ENCODE peak calls at places on chromosomes 13 and 19, in four cellular contexts. H is mammary epithelial cell, A is MM.1S, U is fibroblast of lung. I is an unnamed sample.

GRCh38 chr13:78978381-78978998 is 319.5 kb upstream of the OBI1 start:
- DNase-seq in H (peak), A (peak), U (peak), I (peak)

GRCh38 chr19:17339088-17339741 is 1.9 kb downstream of the GTPBP3 start:
- DNase-seq in H (no peak), A (no peak), U (no peak), I (no peak)

GRCh38 chr13:77386880-77387606 is 60.1 kb upstream of the MYCBP2 start:
- DNase-seq in H (no peak), A (no peak), U (peak), I (no peak)

GRCh38 chr13:97974773-97975172 is 21.3 kb downstream of the IPO5 start:
- DNase-seq in H (no peak), A (no peak), U (no peak), I (no peak)

GRCh38 chr19:33796164-33797100 is at the start of gene KCTD15:
- DNase-seq in H (peak), A (no peak), U (peak), I (peak)

GRCh38 chr13:82879921-82880320 is 1002.4 kb downstream of the SLITRK1 start:
- DNase-seq in H (no peak), A (no peak), U (no peak), I (no peak)

GRCh38 chr19:23817519-23817918 is 58.8 kb upstream of the ZNF681 start:
- DNase-seq in H (peak), A (peak), U (peak), I (no peak)

GRCh38 chr13:27203854-27204253 is 32.2 kb upstream of the USP12 start:
- DNase-seq in H (peak), A (no peak), U (no peak), I (peak)

GRCh38 chr13:114173261-114173660 is 5.8 kb upstream of the CFAP97D2 start:
- DNase-seq in H (no peak), A (no peak), U (no peak), I (no peak)

GRCh38 chr13:22061371-22061805 is 390.5 kb downstream of the FGF9 start:
- DNase-seq in H (no peak), A (no peak), U (no peak), I (no peak)

DNA sequence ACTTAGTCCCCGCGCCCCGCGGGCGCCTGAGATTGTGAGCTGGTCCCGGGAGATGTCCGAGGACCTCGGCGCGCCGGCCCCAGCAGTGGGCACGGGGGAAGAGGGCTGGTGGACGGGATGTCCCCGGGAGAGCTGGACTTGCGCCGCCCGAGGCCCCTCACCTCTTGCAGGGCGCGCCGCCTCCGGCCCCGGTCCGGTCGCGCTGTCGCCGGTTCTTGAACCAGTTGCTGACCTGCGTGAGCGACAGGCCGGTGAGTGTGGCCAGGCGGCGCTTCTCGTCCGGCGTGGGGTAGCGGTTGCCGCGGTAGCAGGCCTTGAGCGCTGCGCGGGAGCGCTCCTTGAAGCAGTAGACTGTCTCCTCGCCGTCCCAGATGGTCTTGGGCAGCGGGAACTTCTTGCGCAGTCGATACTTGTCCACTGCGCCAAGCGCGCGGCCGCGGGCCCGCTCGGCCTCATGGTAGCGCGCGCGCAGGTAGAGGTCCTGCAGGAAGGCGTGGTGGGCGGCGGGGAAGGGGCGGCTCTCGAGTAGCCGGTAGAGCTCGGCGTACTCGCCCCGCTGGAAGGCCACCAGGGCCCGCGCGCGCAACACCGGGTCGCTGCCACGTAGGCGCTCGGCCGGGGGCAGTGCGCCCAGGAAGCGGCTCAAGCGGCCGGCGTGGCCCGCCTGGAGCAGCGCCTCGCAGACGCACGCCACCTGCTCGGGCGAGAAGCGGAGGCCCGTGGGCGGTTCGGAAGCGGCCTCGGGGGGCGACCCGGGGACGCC is 990 bp downstream of the SIX5 start:
- DNase-seq in H (peak), A (peak), U (peak), I (peak)
- H3K4me2 ChIP-seq in H (peak), A (peak), U (peak), I (peak)

DNA sequence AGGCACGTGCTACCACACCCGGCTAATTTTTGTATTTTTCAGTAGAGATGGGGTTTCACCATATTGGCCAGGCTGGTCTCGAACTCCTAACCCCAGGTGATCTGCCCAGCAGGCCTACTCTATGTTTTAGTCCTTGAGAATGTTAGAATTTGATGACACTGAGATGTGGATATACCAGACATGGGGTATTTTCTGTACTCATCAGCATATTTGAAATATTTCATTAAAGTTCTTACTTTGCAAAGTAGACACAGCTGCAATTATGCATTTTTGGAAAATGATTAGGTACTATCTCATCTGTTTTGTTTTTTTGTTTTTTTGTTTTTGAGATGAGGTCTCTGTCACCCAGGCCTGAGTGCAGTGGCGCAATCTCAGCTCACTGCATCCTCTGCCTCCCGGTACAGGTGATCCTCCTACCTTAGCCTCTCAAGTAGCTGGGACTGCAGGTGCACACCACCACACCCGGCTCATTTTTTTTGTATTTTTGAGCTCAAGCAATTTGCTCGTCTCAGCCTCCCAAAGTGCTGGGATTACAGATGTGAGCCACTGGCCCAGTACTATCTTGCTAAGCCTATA is 12.7 kb downstream of the SPINT2 start:
- DNase-seq in H (no peak), A (no peak), U (no peak), I (no peak)
- H3K4me2 ChIP-seq in H (peak), A (no peak), U (no peak), I (peak)

GRCh38 chr13:48545608-48546007 is 12.7 kb upstream of the RCBTB2 start:
- DNase-seq in H (no peak), A (no peak), U (no peak), I (no peak)
- H3K4me2 ChIP-seq in H (no peak), A (no peak), U (no peak), I (no peak)

GRCh38 chr13:51861728-51862300 is at the start of gene CCDC70:
- DNase-seq in H (peak), A (no peak), U (peak), I (peak)

GRCh38 chr13:51867062-51867461 is 5.3 kb downstream of the CCDC70 start:
- DNase-seq in H (no peak), A (no peak), U (no peak), I (no peak)

GRCh38 chr13:51858433-51859247 is 3.1 kb upstream of the CCDC70 start:
- DNase-seq in H (peak), A (no peak), U (no peak), I (no peak)

GRCh38 chr13:51865838-51866237 is 4.1 kb downstream of the CCDC70 start:
- DNase-seq in H (no peak), A (no peak), U (no peak), I (no peak)

DNA sequence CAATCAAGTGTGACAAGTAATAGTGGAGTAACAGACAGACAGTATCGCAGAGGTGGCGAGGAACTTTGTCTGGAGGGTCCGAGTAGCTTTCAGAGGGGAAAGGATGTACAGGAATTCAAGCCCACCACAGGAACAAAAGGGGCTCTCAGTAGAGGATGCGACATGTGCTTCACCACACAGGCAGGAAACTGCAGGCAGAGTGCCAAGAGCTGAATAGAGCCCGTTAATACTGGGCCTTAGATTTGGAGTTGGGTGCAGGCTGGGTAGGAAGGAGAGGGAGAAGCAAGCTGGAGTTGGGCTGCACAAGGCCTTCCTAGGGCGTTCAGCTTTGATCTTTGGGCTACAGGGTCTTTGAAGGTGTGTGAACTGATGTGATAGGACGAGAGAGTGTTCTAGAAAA is 1.2 kb downstream of the CCDC70 start:
- DNase-seq in H (no peak), A (no peak), U (no peak), I (no peak)
- H3K4me2 ChIP-seq in H (no peak), A (no peak), U (no peak), I (no peak)

GRCh38 chr13:41013834-41014233 is 5.3 kb downstream of the ELF1 start:
- DNase-seq in H (no peak), A (no peak), U (no peak), I (no peak)
- H3K4me2 ChIP-seq in H (no peak), A (no peak), U (no peak), I (no peak)

DNA sequence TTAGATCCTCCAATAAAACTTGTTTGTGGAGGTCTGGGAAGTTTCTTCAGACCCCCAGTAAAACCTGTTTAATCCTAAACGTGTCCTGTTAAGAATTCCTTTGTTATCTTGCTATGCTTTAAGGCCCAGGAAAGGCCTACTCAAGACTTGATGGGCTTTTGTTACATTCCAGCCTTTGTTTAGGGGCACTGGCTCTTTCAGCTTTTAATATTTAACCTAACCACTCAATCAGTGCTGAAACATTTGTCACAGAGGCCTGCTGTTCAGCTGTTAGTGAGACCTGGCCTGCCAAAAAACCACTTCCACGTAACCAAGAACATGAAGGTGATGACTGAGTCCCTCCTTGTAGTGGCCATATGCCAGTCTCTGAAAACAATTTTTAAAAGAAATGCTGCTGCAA is 41.7 kb downstream of the PCDH17 start:
- DNase-seq in H (no peak), A (no peak), U (no peak), I (no peak)
- H3K4me2 ChIP-seq in H (no peak), A (no peak), U (no peak), I (no peak)

GRCh38 chr13:41365636-41366035 is 54.6 kb downstream of the NAA16 start:
- DNase-seq in H (no peak), A (no peak), U (peak), I (no peak)

GRCh38 chr13:41370736-41371135 is 59.7 kb downstream of the NAA16 start:
- DNase-seq in H (no peak), A (no peak), U (no peak), I (no peak)
- H3K4me2 ChIP-seq in H (no peak), A (no peak), U (no peak), I (no peak)